ENCODE peak calls at places on chromosomes 13 and 19, in four cellular contexts. P is ovary, X is HFF-Myc, B is neural progenitor cell. H is an unnamed sample.

GRCh38 chr13:105334211-105334610 is 1201.3 kb downstream of the EFNB2 start:
- DNase-seq in P (no peak), X (no peak), B (peak), H (peak)

GRCh38 chr13:44470623-44471562 is 97.3 kb downstream of the SERP2 start:
- DNase-seq in P (no peak), X (no peak), B (peak), H (no peak)

GRCh38 chr13:113124211-113125025 is 1.8 kb downstream of the F10 start:
- DNase-seq in P (peak), X (no peak), B (no peak), H (no peak)

GRCh38 chr19:36028313-36029041 is 4.2 kb downstream of the CLIP3 start:
- DNase-seq in P (no peak), X (no peak), B (no peak), H (no peak)

GRCh38 chr13:43284162-43284561 is 260.8 kb downstream of the DNAJC15 start:
- DNase-seq in P (no peak), X (no peak), B (no peak), H (no peak)

GRCh38 chr19:58218899-58219298 is 9.8 kb upstream of the ZNF544 start:
- DNase-seq in P (no peak), X (no peak), B (peak), H (no peak)

GRCh38 chr13:79528759-79529191 is 47.8 kb downstream of the NDFIP2 start:
- DNase-seq in P (no peak), X (no peak), B (peak), H (no peak)

GRCh38 chr19:18807861-18808331 is 16.8 kb upstream of the COMP start:
- DNase-seq in P (no peak), X (no peak), B (no peak), H (peak)

GRCh38 chr13:67048084-67048792 is 181.9 kb downstream of the PCDH9 start:
- DNase-seq in P (no peak), X (peak), B (peak), H (no peak)

GRCh38 chr19:29741776-29742175 is 26.7 kb upstream of the C19orf12 start:
- DNase-seq in P (no peak), X (no peak), B (no peak), H (no peak)

GRCh38 chr19:2343289-2343982 is 15.0 kb downstream of the SPPL2B start:
- DNase-seq in P (no peak), X (no peak), B (no peak), H (no peak)

GRCh38 chr13:50844181-50844875 is 836 bp upstream of the DLEU7 start:
- DNase-seq in P (no peak), X (no peak), B (no peak), H (no peak)

GRCh38 chr13:33284016-33284415 is 1.5 kb downstream of the STARD13 start:
- DNase-seq in P (no peak), X (no peak), B (no peak), H (no peak)

GRCh38 chr19:752652-753517 is 2.0 kb downstream of the MISP start:
- DNase-seq in P (peak), X (no peak), B (no peak), H (peak)

GRCh38 chr13:109419896-109420295 is 366.5 kb downstream of the IRS2 start:
- DNase-seq in P (no peak), X (no peak), B (no peak), H (no peak)

GRCh38 chr13:109425821-109426689 is 360.3 kb downstream of the IRS2 start:
- DNase-seq in P (no peak), X (no peak), B (no peak), H (no peak)

GRCh38 chr13:109426690-109426990 is 359.7 kb downstream of the IRS2 start:
- DNase-seq in P (no peak), X (no peak), B (no peak), H (no peak)

GRCh38 chr13:109427148-109427547 is 359.2 kb downstream of the IRS2 start:
- DNase-seq in P (no peak), X (no peak), B (no peak), H (no peak)

GRCh38 chr13:109422163-109422562 is 364.2 kb downstream of the IRS2 start:
- DNase-seq in P (no peak), X (no peak), B (no peak), H (no peak)
- H3K4me3 ChIP-seq in P (no peak), X (no peak), B (no peak), H (no peak)

GRCh38 chr13:48531416-48532145 is 1.3 kb downstream of the RCBTB2 start:
- DNase-seq in P (no peak), X (no peak), B (peak), H (no peak)

GRCh38 chr13:48530833-48531232 is 2.0 kb downstream of the RCBTB2 start:
- DNase-seq in P (no peak), X (no peak), B (no peak), H (no peak)

GRCh38 chr13:48526269-48526668 is 6.6 kb downstream of the RCBTB2 start:
- DNase-seq in P (no peak), X (no peak), B (no peak), H (no peak)

GRCh38 chr13:48528720-48529119 is 4.2 kb downstream of the RCBTB2 start:
- DNase-seq in P (no peak), X (no peak), B (no peak), H (no peak)

DNA sequence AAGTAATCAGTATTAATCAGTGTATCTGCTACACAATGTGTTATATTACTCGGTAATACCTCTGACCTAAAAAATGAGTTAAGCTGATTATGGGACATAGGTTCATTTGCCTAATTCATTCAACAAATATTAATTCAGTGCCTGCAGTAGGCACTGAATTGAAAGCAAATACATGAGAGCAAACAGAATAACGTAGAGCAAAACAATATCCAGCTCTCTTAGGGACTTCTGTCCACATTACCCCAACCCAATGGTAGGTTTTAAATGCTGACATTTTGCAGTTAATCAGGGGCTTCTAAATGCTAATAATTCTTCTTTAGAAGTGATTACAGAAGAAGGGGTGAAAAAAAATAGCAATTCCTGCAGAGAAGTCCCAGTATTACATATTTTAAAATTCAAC is 4.9 kb downstream of the RCBTB2 start:
- DNase-seq in P (no peak), X (no peak), B (no peak), H (no peak)
- H3K4me3 ChIP-seq in P (no peak), X (no peak), B (no peak), H (no peak)

GRCh38 chr19:39412867-39413268 is 399 bp downstream of the PLEKHG2 start:
- DNase-seq in P (no peak), X (no peak), B (no peak), H (no peak)

GRCh38 chr19:39412100-39412866 is at the start of gene PLEKHG2:
- DNase-seq in P (peak), X (peak), B (peak), H (peak)

GRCh38 chr19:39411006-39411831 is 1.2 kb upstream of the PLEKHG2 start:
- DNase-seq in P (peak), X (no peak), B (no peak), H (no peak)

GRCh38 chr19:39410620-39411005 is 1.9 kb upstream of the PLEKHG2 start:
- DNase-seq in P (peak), X (no peak), B (peak), H (no peak)

GRCh38 chr19:39411832-39412099 is 703 bp upstream of the PLEKHG2 start:
- DNase-seq in P (peak), X (peak), B (peak), H (peak)
- H3K4me3 ChIP-seq in P (no peak), X (peak), B (peak), H (no peak)

GRCh38 chr19:13408889-13409518 is 97.3 kb downstream of the CACNA1A start:
- DNase-seq in P (no peak), X (no peak), B (peak), H (no peak)
- H3K4me3 ChIP-seq in P (no peak), X (no peak), B (no peak), H (no peak)

GRCh38 chr19:3463039-3463958 is 17.0 kb downstream of the SMIM24 start:
- DNase-seq in P (no peak), X (no peak), B (peak), H (no peak)
- H3K4me3 ChIP-seq in P (no peak), X (no peak), B (peak), H (no peak)

H was measured in AG09309.